ENCODE peak calls at places on chromosomes 1 and 21, in five cellular contexts. S is fibroblast of mammary gland, N is dorsolateral prefrontal cortex, Q is NT2/D1, H is right cardiac atrium. F is an unnamed sample.

GRCh38 chr21:29849735-29850176 is 90.0 kb downstream of the GRIK1 start:
- DNase-seq in S (peak), N (peak), Q (peak), H (peak), F (no peak)

GRCh38 chr1:241336335-241336734 is 20.7 kb downstream of the RGS7 start:
- DNase-seq in S (peak), N (no peak), Q (no peak), H (no peak), F (peak)

GRCh38 chr1:112237983-112238515 is 158.0 kb upstream of the CTTNBP2NL start:
- DNase-seq in S (no peak), N (no peak), Q (peak), H (no peak), F (no peak)

GRCh38 chr1:193070942-193071341 is 11.5 kb downstream of the RO60 start:
- DNase-seq in S (no peak), N (no peak), Q (no peak), H (no peak), F (no peak)

GRCh38 chr1:228156941-228157351 is 7.2 kb downstream of the GJC2 start:
- DNase-seq in S (no peak), N (no peak), Q (no peak), H (peak), F (no peak)

GRCh38 chr1:59178339-59178744 is 118.6 kb upstream of the FGGY start:
- DNase-seq in S (peak), N (no peak), Q (no peak), H (peak), F (peak)

GRCh38 chr1:110630770-110631663 is 24.9 kb upstream of the KCNA2 start:
- DNase-seq in S (peak), N (peak), Q (peak), H (peak), F (peak)

GRCh38 chr1:230243583-230244377 is 176.7 kb downstream of the GALNT2 start:
- DNase-seq in S (peak), N (no peak), Q (no peak), H (no peak), F (peak)

GRCh38 chr1:248140846-248141245 is 4.1 kb upstream of the OR2M5 start:
- DNase-seq in S (no peak), N (no peak), Q (no peak), H (no peak), F (no peak)

GRCh38 chr1:248225537-248225936 is 5.7 kb upstream of the OR2M4 start:
- DNase-seq in S (no peak), N (no peak), Q (no peak), H (no peak), F (no peak)

GRCh38 chr1:22826630-22827580 is 116.3 kb downstream of the EPHB2 start:
- DNase-seq in S (peak), N (no peak), Q (peak), H (no peak), F (peak)

GRCh38 chr1:97849350-97850339 is 71.2 kb downstream of the DPYD start:
- DNase-seq in S (peak), N (no peak), Q (no peak), H (no peak), F (peak)

GRCh38 chr1:56291374-56291841 is 288.0 kb downstream of the PLPP3 start:
- DNase-seq in S (no peak), N (no peak), Q (peak), H (peak), F (peak)

GRCh38 chr1:6891781-6892579 is 106.7 kb downstream of the CAMTA1 start:
- DNase-seq in S (peak), N (no peak), Q (no peak), H (no peak), F (no peak)

GRCh38 chr1:100461222-100461621 is 76.7 kb upstream of the GPR88 start:
- DNase-seq in S (no peak), N (no peak), Q (peak), H (peak), F (no peak)

GRCh38 chr21:42025392-42026071 is 15.4 kb upstream of the ZBTB21 start:
- DNase-seq in S (peak), N (no peak), Q (no peak), H (no peak), F (peak)

DNA sequence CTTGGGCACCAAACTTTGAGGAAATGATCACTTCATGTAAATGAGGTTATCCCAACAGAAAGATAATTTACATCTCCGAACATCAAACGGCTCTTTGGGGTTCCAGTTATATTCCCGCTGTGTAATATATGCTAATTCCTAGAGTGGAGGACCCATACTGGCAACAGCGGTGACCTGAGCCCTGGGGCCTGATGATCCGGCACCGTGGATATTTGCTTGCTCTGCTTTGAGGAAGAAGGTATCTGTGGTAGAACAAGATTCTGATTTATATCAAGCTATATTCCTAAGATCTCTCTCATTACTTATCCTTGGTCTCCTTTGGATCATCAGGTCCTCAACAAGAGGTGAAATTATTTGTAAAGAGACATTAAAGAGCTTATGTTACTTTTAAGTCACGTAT is 56.9 kb downstream of the MRPL39 start:
- DNase-seq in S (no peak), N (no peak), Q (no peak), H (no peak), F (no peak)
- H3K4me3 ChIP-seq in S (no peak), N (no peak), Q (no peak), H (no peak), F (no peak)

GRCh38 chr1:169529068-169529642 is 43.4 kb upstream of the SLC19A2 start:
- DNase-seq in S (no peak), N (no peak), Q (peak), H (no peak), F (no peak)
- H3K4me3 ChIP-seq in S (no peak), N (no peak), Q (no peak), H (no peak), F (no peak)

DNA sequence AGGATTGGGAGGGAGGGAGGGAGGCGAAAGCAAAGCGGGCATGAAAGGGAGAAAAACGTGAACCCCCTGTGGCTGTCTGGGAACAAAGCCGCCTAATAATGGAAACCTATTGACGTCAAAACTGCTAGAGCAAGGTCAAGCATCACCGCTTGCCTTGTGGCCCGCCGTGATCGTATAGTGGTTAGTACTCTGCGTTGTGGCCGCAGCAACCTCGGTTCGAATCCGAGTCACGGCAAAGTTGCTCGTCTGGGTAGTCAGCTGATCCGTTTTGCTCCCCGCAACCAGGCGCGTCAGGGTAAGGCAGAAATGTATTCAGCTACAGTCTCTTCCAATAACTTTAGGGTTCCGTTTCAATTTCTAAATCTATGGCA is 99.2 kb downstream of the PRKAB2 start:
- DNase-seq in S (no peak), N (no peak), Q (no peak), H (no peak), F (no peak)
- H3K4me3 ChIP-seq in S (no peak), N (peak), Q (no peak), H (peak), F (peak)

DNA sequence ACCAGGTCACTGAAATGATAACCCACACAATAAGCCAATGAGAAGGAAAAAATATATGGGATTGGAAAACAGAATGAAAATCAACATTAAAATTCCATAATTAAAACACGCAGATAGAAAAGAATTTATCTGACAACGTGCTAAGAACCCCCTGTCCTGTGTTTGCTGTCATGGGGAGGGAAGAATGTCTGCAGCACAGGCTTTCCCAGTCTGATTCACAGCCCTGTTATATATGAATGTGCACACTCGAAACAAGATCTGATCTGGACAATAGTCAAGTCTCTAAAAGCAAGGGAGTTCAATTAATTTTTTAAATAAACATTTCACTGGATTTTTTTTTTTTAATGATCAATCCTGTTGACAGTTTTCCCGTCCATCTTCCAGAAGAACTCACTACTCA is 220.0 kb downstream of the RERE start:
- DNase-seq in S (peak), N (no peak), Q (no peak), H (no peak), F (no peak)
- H3K4me3 ChIP-seq in S (no peak), N (peak), Q (no peak), H (no peak), F (no peak)

DNA sequence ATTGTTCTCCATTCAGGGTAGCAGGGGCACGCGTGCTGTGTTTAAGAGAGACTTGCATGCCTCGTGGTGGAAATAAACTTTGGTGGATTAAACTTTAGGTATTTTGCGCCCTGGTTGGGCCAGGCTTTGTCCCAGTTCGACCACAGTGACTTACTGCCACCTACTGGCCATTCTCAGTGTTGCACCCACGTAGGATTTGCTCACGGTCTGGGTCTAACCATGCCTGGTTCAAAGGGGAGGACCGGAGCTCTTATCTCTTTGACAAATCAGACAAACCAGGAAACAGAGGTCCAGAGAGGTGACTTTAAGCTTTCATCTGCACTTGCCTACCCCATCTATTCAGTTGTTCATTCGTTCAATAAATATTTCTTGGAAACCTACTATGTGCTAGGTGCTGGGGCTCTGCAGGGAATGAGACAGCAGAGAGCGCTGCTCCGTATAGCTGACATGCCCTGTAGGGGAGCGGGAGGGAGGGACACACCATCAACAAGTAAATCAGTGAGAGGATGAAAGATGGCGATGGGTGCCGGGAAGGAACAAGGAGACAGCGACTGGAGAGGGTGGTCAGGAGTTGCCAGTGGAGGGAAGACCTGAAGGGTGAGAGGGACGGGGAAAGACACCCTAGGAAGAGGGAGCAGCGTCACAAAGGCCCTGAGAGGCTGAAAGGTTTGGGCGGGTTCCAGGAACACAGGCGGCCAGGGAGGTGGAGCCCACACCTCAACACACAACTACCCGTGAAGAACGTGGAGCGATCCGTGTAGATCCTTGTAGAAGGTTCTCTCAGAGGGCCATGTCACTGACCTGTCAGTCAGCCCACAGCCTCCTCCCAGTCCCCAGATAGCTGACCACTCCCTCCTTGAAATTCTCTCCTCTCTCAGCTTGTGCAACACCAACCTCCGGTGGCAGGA is 27.2 kb upstream of the TINAGL1 start:
- DNase-seq in S (peak), N (peak), Q (peak), H (peak), F (peak)
- H3K4me3 ChIP-seq in S (peak), N (peak), Q (peak), H (no peak), F (peak)

GRCh38 chr1:119712342-119713038 is 756 bp downstream of the PHGDH start:
- DNase-seq in S (peak), N (peak), Q (peak), H (peak), F (peak)

GRCh38 chr1:119711804-119712341 is at the start of gene PHGDH:
- DNase-seq in S (peak), N (peak), Q (peak), H (peak), F (peak)

GRCh38 chr1:119714583-119714982 is 2.8 kb downstream of the PHGDH start:
- DNase-seq in S (peak), N (no peak), Q (no peak), H (peak), F (no peak)

GRCh38 chr1:119713538-119714456 is 2.1 kb downstream of the PHGDH start:
- DNase-seq in S (peak), N (no peak), Q (peak), H (no peak), F (no peak)

DNA sequence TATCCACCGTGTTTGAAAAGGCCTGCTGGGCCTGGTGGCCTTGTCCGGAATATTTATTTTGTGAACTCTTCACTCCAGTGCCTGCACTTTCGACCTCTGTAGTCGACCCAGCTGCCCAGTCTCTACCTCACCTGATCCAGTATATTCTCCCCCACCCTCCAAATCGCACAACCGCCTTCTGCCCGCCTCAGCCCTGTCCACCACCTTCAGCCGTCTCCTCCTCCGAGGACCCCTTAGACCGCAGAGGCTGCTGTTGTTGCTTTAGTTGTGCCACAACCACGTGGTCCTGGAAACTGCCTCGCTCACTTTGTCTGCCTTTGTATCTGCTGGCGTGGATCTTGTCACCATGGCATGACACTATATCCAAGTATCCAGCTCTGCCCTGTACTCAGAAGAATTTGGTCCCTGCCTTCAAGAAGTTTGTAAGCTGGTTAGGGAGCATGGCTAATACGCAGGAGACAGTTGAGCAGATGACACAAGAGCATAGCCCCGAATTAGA is 1.4 kb downstream of the PHGDH start:
- DNase-seq in S (peak), N (peak), Q (no peak), H (no peak), F (peak)
- H3K4me3 ChIP-seq in S (peak), N (peak), Q (peak), H (no peak), F (peak)

GRCh38 chr1:42008264-42008663 is 89.5 kb upstream of the HIVEP3 start:
- DNase-seq in S (no peak), N (no peak), Q (no peak), H (no peak), F (no peak)
- H3K4me3 ChIP-seq in S (no peak), N (no peak), Q (no peak), H (no peak), F (no peak)

GRCh38 chr1:32362474-32363313 is at the start of the genes FAM229A and TSSK3:
- DNase-seq in S (no peak), N (no peak), Q (no peak), H (no peak), F (peak)
- H3K4me3 ChIP-seq in S (peak), N (peak), Q (peak), H (peak), F (peak)

DNA sequence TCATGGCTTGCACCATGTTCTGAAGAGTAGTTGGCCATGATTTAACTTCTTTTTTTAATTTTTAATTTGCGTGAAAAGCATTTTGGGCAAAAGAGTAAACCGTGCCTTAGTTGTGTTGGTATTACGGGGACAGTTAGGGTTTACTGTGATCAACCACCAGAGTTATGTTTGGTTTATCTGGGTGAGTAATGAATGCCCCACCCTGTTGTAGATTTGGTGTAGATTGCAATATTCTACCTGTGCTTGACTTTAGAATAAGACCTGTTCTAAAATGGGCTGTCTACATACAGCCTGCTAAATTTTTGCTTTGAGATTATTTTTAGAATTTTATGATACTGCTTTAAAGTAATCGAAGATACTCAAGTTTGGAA is 1.4 kb downstream of the USP25 start:
- DNase-seq in S (peak), N (no peak), Q (no peak), H (no peak), F (no peak)
- H3K4me3 ChIP-seq in S (peak), N (peak), Q (peak), H (peak), F (peak)